ENCODE peak calls at places on chromosomes 11 and 22, in eight cellular contexts. Y, R, V, F, A, T, P and N are unnamed samples.

GRCh38 chr11:128324531-128325141 is 262.7 kb downstream of the ETS1 start:
- DNase-seq in V (peak; percentile 83), T (no peak), R (no peak), Y (no peak), A (no peak), F (no peak), P (peak; percentile 64), N (peak; percentile 47)

GRCh38 chr22:27594474-27595134 is 207.0 kb downstream of the MN1 start:
- DNase-seq in T (no peak), F (no peak), R (no peak), Y (no peak), V (no peak), P (no peak), A (no peak), N (peak; percentile 35)

GRCh38 chr11:18245396-18245795 is 3.1 kb downstream of the SAA2 start:
- DNase-seq in P (no peak), Y (no peak), T (no peak), A (no peak), V (no peak), F (peak; percentile 55), R (peak; percentile 27), N (no peak)

GRCh38 chr11:64127267-64128072 is 38.4 kb downstream of the MACROD1 start:
- DNase-seq in P (no peak), T (no peak), A (no peak), F (no peak), Y (no peak), V (no peak), R (no peak), N (no peak)

GRCh38 chr11:64004590-64004984 is 18.3 kb downstream of the OTUB1 start:
- DNase-seq in F (no peak), V (no peak), R (peak; percentile 31), A (no peak), T (no peak), P (no peak), Y (no peak), N (no peak)

GRCh38 chr11:103537904-103538502 is 428.8 kb downstream of the DYNC2H1 start:
- DNase-seq in F (peak; percentile 53), P (no peak), Y (no peak), T (no peak), R (peak; percentile 76), A (no peak), V (no peak), N (peak; percentile 60)

GRCh38 chr11:77800445-77800844 is 20.1 kb downstream of the RSF1 start:
- DNase-seq in R (no peak), F (no peak), Y (no peak), A (no peak), P (no peak), V (no peak), T (no peak), N (no peak)

GRCh38 chr11:81987829-81988472 is 745.7 kb downstream of the FAM181B start:
- DNase-seq in A (no peak), F (peak; percentile 97), P (no peak), T (no peak), Y (no peak), V (no peak), R (peak; percentile 29), N (no peak)

GRCh38 chr11:18608373-18608772 is 8.8 kb downstream of the MISFA start:
- DNase-seq in Y (no peak), P (no peak), A (no peak), V (no peak), R (no peak), F (no peak), T (no peak), N (no peak)

GRCh38 chr11:89487016-89487415 is 4.2 kb downstream of the NOX4 start:
- DNase-seq in A (no peak), T (no peak), F (no peak), P (no peak), Y (no peak), R (peak; percentile 66), V (no peak), N (no peak)

GRCh38 chr11:110148775-110149744 is 55.9 kb downstream of the ZC3H12C start:
- DNase-seq in F (peak; percentile 61), P (no peak), T (no peak), Y (no peak), R (peak; percentile 82), V (no peak), A (no peak), N (peak; percentile 71)

GRCh38 chr22:50471197-50471847 is 3.5 kb downstream of the SBF1 start:
- DNase-seq in P (no peak), Y (no peak), T (no peak), R (no peak), A (no peak), V (no peak), F (no peak), N (no peak)

GRCh38 chr11:13216019-13217006 is 61.3 kb upstream of the BMAL1 start:
- DNase-seq in F (peak; percentile 97), T (no peak), V (no peak), A (no peak), R (peak; percentile 98), P (no peak), Y (no peak), N (peak; percentile 79)

GRCh38 chr22:31120642-31121041 is 2.1 kb upstream of the INPP5J start:
- DNase-seq in V (no peak), Y (no peak), T (no peak), P (no peak), F (no peak), R (no peak), A (no peak), N (no peak)

GRCh38 chr11:133753150-133753549 is 92.2 kb downstream of the SPATA19 start:
- DNase-seq in T (no peak), P (no peak), A (no peak), R (no peak), Y (no peak), V (no peak), F (no peak), N (no peak)

GRCh38 chr11:14593671-14594070 is 49.9 kb upstream of the PDE3B start:
- DNase-seq in A (peak; percentile 4), F (no peak), V (no peak), T (no peak), Y (no peak), R (no peak), P (no peak), N (no peak)

GRCh38 chr11:45188127-45188526 is 41.7 kb downstream of the PRDM11 start:
- DNase-seq in A (no peak), Y (no peak), V (no peak), F (no peak), R (no peak), T (no peak), P (no peak), N (no peak)